ENCODE peak calls at places on chromosomes 4 and X, in four cellular contexts. One of them, this sample, is unnamed.

GRCh38 chr4:119643306-119644042 is 14.9 kb upstream of the PDE5A start:
- DNase-seq in H54: no peak
- DNase-seq in HFF-Myc: no peak
- DNase-seq in OCI-M1: peak
- DNase-seq in this sample: no peak

GRCh38 chr4:30825008-30825765 is 105.0 kb downstream of the PCDH7 start:
- DNase-seq in OCI-M1: no peak
- DNase-seq in H54: no peak
- DNase-seq in HFF-Myc: no peak
- DNase-seq in this sample: no peak

GRCh38 chrX:39857780-39858179 is 240.0 kb downstream of the BCOR start:
- DNase-seq in OCI-M1: no peak
- DNase-seq in H54: no peak
- DNase-seq in HFF-Myc: no peak
- DNase-seq in this sample: no peak

GRCh38 chrX:137574784-137575298 is 8.9 kb downstream of the ZIC3 start:
- DNase-seq in H54: no peak
- DNase-seq in HFF-Myc: no peak
- DNase-seq in OCI-M1: no peak
- DNase-seq in this sample: no peak

GRCh38 chr4:149885896-149886295 is 70.3 kb upstream of the IQCM start:
- DNase-seq in H54: peak
- DNase-seq in HFF-Myc: no peak
- DNase-seq in OCI-M1: no peak
- DNase-seq in this sample: peak

GRCh38 chrX:101417981-101418841 is 10.2 kb downstream of the HNRNPH2 start:
- DNase-seq in HFF-Myc: no peak
- DNase-seq in OCI-M1: no peak
- DNase-seq in H54: no peak
- DNase-seq in this sample: no peak

GRCh38 chr4:41455215-41455614 is 82.7 kb upstream of the LIMCH1 start:
- DNase-seq in OCI-M1: no peak
- DNase-seq in HFF-Myc: no peak
- DNase-seq in H54: no peak
- DNase-seq in this sample: no peak

GRCh38 chrX:1477801-1478458 is 25.2 kb upstream of the ASMTL start:
- DNase-seq in HFF-Myc: no peak
- DNase-seq in H54: no peak
- DNase-seq in OCI-M1: peak
- DNase-seq in this sample: no peak

GRCh38 chr4:144343143-144343755 is 202.7 kb upstream of the GYPA start:
- DNase-seq in HFF-Myc: peak
- DNase-seq in H54: no peak
- DNase-seq in OCI-M1: no peak
- DNase-seq in this sample: no peak

GRCh38 chr4:169968999-169969398 is 57.2 kb downstream of the MFAP3L start:
- DNase-seq in OCI-M1: no peak
- DNase-seq in H54: peak
- DNase-seq in HFF-Myc: no peak
- DNase-seq in this sample: peak

GRCh38 chr4:30863031-30863430 is 142.9 kb downstream of the PCDH7 start:
- DNase-seq in OCI-M1: no peak
- DNase-seq in HFF-Myc: no peak
- DNase-seq in H54: no peak
- DNase-seq in this sample: no peak

GRCh38 chr4:6095023-6095817 is 77.0 kb upstream of the C4orf50 start:
- DNase-seq in HFF-Myc: no peak
- DNase-seq in OCI-M1: no peak
- DNase-seq in H54: peak
- DNase-seq in this sample: no peak

GRCh38 chr4:94352996-94353395 is 10.4 kb upstream of the HPGDS start:
- DNase-seq in OCI-M1: peak
- DNase-seq in H54: no peak
- DNase-seq in HFF-Myc: no peak
- DNase-seq in this sample: no peak

GRCh38 chr4:87848622-87849351 is 16.0 kb downstream of the MEPE start:
- DNase-seq in HFF-Myc: peak
- DNase-seq in OCI-M1: peak
- DNase-seq in H54: no peak
- DNase-seq in this sample: no peak

GRCh38 chr4:143667461-143667860 is 33.0 kb downstream of the FREM3 start:
- DNase-seq in OCI-M1: no peak
- DNase-seq in H54: no peak
- DNase-seq in HFF-Myc: no peak
- DNase-seq in this sample: no peak

GRCh38 chr4:53935780-53936179 is 128.6 kb downstream of the CHIC2 start:
- DNase-seq in H54: no peak
- DNase-seq in HFF-Myc: no peak
- DNase-seq in OCI-M1: no peak
- DNase-seq in this sample: peak

GRCh38 chr4:8274066-8274652 is 4.6 kb downstream of the HTRA3 start:
- DNase-seq in H54: no peak
- DNase-seq in OCI-M1: no peak
- DNase-seq in HFF-Myc: no peak
- DNase-seq in this sample: no peak

GRCh38 chr4:122224348-122224747 is 72.2 kb downstream of the BLTP1 start:
- DNase-seq in HFF-Myc: no peak
- DNase-seq in H54: no peak
- DNase-seq in OCI-M1: peak
- DNase-seq in this sample: no peak

GRCh38 chrX:132692526-132692925 is 203.7 kb upstream of the MBNL3 start:
- DNase-seq in H54: no peak
- DNase-seq in HFF-Myc: no peak
- DNase-seq in OCI-M1: no peak
- DNase-seq in this sample: no peak

GRCh38 chrX:148049441-148049840 is 68.3 kb downstream of the FMR1NB start:
- DNase-seq in H54: no peak
- DNase-seq in HFF-Myc: no peak
- DNase-seq in OCI-M1: peak
- DNase-seq in this sample: no peak

GRCh38 chr4:71259305-71259704 is 79.5 kb upstream of the SLC4A4 start:
- DNase-seq in OCI-M1: no peak
- DNase-seq in HFF-Myc: no peak
- DNase-seq in H54: no peak
- DNase-seq in this sample: no peak

GRCh38 chrX:73127700-73128241 is 48.5 kb upstream of the PABPC1L2A start:
- DNase-seq in HFF-Myc: no peak
- DNase-seq in OCI-M1: no peak
- DNase-seq in H54: no peak
- DNase-seq in this sample: no peak

GRCh38 chr4:87632469-87632868 is 17.6 kb upstream of the DMP1 start:
- DNase-seq in H54: no peak
- DNase-seq in HFF-Myc: no peak
- DNase-seq in OCI-M1: peak
- DNase-seq in this sample: no peak

This sample was measured in BJ.